ENCODE peak calls at places on chromosomes 1 and 21, in six cellular contexts. V is HCT116; W is CD8-positive, alpha-beta T cell; J is SJCRH30; D is fibroblast of lung; G is HFF-Myc. I is an unnamed sample.
A peak's percentile ranks its signal among the peaks of the same experiment; 100 is the strongest.

GRCh38 chr1:36486436-36487335 is 4.0 kb upstream of the CSF3R start:
- DNase-seq in G (no peak), W (no peak), J (no peak), V (no peak), D (peak; percentile 49), I (no peak)

GRCh38 chr1:70468180-70468579 is 57.1 kb downstream of the CTH start:
- DNase-seq in G (no peak), W (no peak), J (no peak), D (no peak), V (no peak), I (no peak)

GRCh38 chr1:205259361-205259832 is 31.7 kb downstream of the TMCC2 start:
- DNase-seq in J (peak; percentile 67), D (peak; percentile 26), V (no peak), G (peak; percentile 55), W (no peak), I (peak; percentile 18)

GRCh38 chr1:15957221-15958090 is 18.4 kb downstream of the ZBTB17 start:
- DNase-seq in G (no peak), J (no peak), V (no peak), W (no peak), D (no peak), I (no peak)

GRCh38 chr1:22096036-22096435 is 43.5 kb downstream of the CDC42 start:
- DNase-seq in D (no peak), W (no peak), J (no peak), V (no peak), G (no peak), I (no peak)

GRCh38 chr1:156204686-156205085 is 8.1 kb upstream of the PMF1 start:
- DNase-seq in V (no peak), G (no peak), D (no peak), W (no peak), J (no peak), I (no peak)

GRCh38 chr1:156657161-156657970 is 15.4 kb downstream of the BCAN start:
- DNase-seq in W (peak; percentile 76), J (peak; percentile 63), D (peak; percentile 58), V (no peak), G (no peak), I (no peak)

GRCh38 chr1:231180034-231180433 is 18.2 kb downstream of the TRIM67 start:
- DNase-seq in W (no peak), D (no peak), G (no peak), V (no peak), J (no peak), I (no peak)

GRCh38 chr1:226738421-226738994 is 574 bp downstream of the ITPKB start:
- DNase-seq in J (peak; percentile 74), G (no peak), V (no peak), D (peak; percentile 44), W (peak; percentile 52), I (no peak)

GRCh38 chr1:11653101-11653601 is 1.1 kb downstream of the FBXO2 start:
- DNase-seq in D (no peak), J (no peak), W (no peak), G (no peak), V (peak; percentile 55), I (no peak)

GRCh38 chr1:231463541-231463940 is 41.5 kb upstream of the EGLN1 start:
- DNase-seq in V (no peak), J (no peak), W (no peak), G (no peak), D (no peak), I (no peak)

GRCh38 chr1:51453010-51453409 is 66.1 kb downstream of the EPS15 start:
- DNase-seq in G (no peak), V (no peak), D (no peak), W (no peak), J (no peak), I (no peak)

GRCh38 chr1:25126568-25126967 is 105.7 kb downstream of the SYF2 start:
- DNase-seq in J (no peak), W (no peak), D (no peak), G (no peak), V (no peak), I (no peak)

GRCh38 chr1:163673756-163674155 is 352.0 kb downstream of the NUF2 start:
- DNase-seq in W (no peak), G (no peak), V (no peak), D (peak; percentile 82), J (no peak), I (no peak)

GRCh38 chr1:182389619-182390047 is 2.0 kb downstream of the GLUL start:
- DNase-seq in V (no peak), D (no peak), J (peak; percentile 23), G (no peak), W (no peak), I (peak; percentile 32)

GRCh38 chr21:45310446-45310845 is 22.8 kb upstream of the POFUT2 start:
- DNase-seq in W (no peak), V (no peak), D (no peak), G (no peak), J (no peak), I (no peak)

GRCh38 chr1:20100632-20101355 is 18.5 kb downstream of the PLA2G2D start:
- DNase-seq in W (peak; percentile 12), J (peak; percentile 56), D (peak; percentile 63), G (no peak), V (peak; percentile 52), I (peak; percentile 32)

GRCh38 chr1:51433269-51433971 is 85.6 kb downstream of the EPS15 start:
- DNase-seq in W (no peak), G (peak; percentile 9), J (no peak), V (no peak), D (no peak), I (peak; percentile 22)

GRCh38 chr1:210882414-210883221 is 251.3 kb downstream of the KCNH1 start:
- DNase-seq in W (no peak), G (no peak), V (no peak), J (peak; percentile 55), D (no peak), I (no peak)

GRCh38 chr1:94240822-94241221 is 3.4 kb upstream of the ARHGAP29 start:
- DNase-seq in D (peak; percentile 39), W (no peak), G (no peak), J (peak; percentile 72), V (no peak), I (peak; percentile 35)
- H3K4me3 ChIP-seq in D (no peak overlapping the region), W (no peak overlapping the region), G (no peak overlapping the region), J (no peak overlapping the region), V (no peak overlapping the region), I (no peak overlapping the region)

DNA sequence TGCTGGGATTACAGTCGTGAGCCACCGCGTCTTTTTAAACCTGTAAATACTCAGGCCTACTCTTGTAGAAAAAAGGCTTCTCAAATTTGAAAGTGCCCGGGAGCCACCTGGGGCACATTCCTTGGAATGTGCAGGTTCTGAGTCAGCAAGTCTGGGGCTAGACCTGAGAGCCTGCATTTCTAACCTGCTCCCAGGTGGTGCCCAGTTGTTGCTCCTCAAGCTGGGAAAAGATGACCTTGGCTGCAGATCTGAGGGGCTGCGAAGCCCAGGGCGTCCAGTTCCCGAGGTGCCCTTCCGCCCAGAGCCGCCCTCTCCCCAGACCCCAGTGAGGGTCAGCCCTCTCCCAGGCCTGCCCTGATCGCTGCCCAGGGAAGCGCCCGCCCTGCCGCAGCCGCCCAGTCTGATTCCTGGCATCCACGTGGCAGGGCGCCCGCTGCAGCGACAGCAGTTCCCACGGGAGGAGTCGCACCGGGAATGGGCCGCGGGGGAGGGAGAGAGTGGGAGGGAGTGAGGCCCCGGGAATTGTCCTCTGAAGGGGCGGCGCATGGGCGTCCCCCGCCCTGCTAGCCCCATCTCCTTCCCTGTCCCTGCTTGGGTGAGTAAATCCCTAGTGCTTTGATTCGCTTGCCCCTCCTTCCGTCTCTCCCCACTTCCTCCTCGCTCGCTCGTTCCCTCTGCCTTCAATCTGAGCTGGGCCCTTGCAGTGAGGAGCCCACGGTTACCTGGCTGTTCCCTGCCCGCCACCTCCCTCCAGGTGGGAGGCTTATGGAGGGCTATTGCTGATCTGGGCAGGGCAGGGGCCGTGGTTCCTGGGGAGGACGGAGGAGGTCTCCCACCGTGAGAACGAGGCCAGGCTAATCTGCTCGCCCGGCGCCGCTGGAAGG is 18.8 kb upstream of the TENT5B start:
- DNase-seq in D (peak; percentile 73), W (no peak), G (no peak), V (peak; percentile 67), J (peak; percentile 67), I (no peak)
- H3K4me3 ChIP-seq in D (peak overlapping the region; percentile 11), W (no peak overlapping the region), G (peak overlapping the region; percentile 28), V (peak overlapping the region; percentile 54), J (peak overlapping the region; percentile 45), I (no peak overlapping the region)

GRCh38 chr1:97918961-97919360 is 1.9 kb downstream of the DPYD start:
- DNase-seq in V (no peak), W (no peak), J (no peak), D (no peak), G (no peak), I (no peak)
- H3K4me3 ChIP-seq in V (no peak overlapping the region), W (no peak overlapping the region), J (peak overlapping the region; percentile 90), D (peak overlapping the region; percentile 74), G (peak overlapping the region; percentile 80), I (peak overlapping the region; percentile 60)

DNA sequence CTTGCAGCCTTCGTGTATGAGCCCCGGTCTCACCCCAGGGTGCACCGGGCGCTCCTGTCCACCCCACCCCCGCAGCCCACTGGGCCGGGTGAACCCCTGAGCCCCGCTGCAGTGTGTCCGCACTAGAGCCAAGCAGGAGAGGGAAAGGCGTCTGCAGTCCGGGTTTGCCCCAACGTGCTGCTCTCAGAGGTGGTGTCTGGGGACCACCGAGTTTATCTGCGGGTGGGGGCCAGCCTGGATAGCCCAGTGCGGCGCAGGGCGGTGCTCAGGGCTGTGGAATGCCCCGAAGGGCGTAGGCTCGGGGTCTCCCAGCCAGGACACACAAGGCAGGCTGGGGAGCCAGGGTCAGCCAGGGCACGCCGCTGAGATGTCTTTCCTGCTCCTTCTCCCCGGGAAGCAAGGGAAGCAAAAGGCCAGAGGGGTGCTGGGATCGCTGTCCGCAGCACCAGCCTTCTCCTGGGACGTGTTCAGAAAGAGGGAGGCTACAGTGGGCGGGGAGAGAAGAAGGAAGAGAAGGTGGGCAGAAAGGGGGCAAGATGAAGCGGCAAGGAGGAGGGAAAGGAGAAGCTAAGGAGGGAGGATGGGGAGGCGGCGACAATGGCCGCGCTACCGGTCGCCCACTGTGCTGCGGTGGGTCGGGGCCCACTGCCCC is 56.6 kb downstream of the MAB21L3 start:
- DNase-seq in G (no peak), D (peak; percentile 10), J (no peak), V (no peak), W (no peak), I (no peak)
- H3K4me3 ChIP-seq in G (peak overlapping the region; percentile 10), D (peak overlapping the region; percentile 64), J (no peak overlapping the region), V (peak overlapping the region; percentile 23), W (peak overlapping the region; percentile 88), I (peak overlapping the region; percentile 47)

DNA sequence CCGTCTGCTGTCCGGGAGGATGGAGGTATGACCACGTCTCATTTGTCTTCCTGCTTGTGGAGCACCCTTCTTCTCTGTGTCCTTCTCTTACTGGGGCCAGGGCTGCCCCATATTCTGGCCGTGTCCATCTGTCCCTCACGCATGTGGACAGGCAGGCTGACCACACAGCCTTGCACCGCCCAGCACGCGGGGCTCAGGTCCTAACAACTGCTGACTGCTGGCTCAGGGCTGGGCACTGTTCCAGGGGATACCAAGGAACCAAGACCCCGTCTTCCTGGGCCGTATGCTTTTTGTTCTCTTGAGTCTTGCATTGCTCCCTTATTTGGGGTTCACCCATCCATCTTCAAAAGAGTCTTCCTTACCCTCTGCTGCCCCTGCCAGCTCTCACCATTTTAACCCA is 17.5 kb upstream of the SPSB1 start:
- DNase-seq in V (no peak), W (no peak), J (peak; percentile 70), D (no peak), G (no peak), I (no peak)
- H3K4me3 ChIP-seq in V (peak overlapping the region; percentile 26), W (no peak overlapping the region), J (no peak overlapping the region), D (no peak overlapping the region), G (no peak overlapping the region), I (no peak overlapping the region)

I was measured in Jurkat, Clone E6-1.